ENCODE peak calls at places on chromosomes 12 and 14, in eight cellular contexts. One of them, this sample, is unnamed.

GRCh38 chr12:131221061-131221945 is 267.6 kb downstream of the ADGRD1 start:
- DNase-seq in HFF-Myc: no peak
- DNase-seq in brain microvascular endothelial cell: no peak
- DNase-seq in foreskin fibroblast: no peak
- DNase-seq in spleen: peak; percentile 71
- DNase-seq in A673: no peak
- DNase-seq in nephron progenitor cell: peak; percentile 32
- DNase-seq in kidney epithelial cell: no peak
- DNase-seq in this sample: no peak

GRCh38 chr12:102521662-102522277 is 41.4 kb upstream of the IGF1 start:
- DNase-seq in HFF-Myc: no peak
- DNase-seq in brain microvascular endothelial cell: no peak
- DNase-seq in foreskin fibroblast: no peak
- DNase-seq in spleen: no peak
- DNase-seq in A673: no peak
- DNase-seq in nephron progenitor cell: no peak
- DNase-seq in kidney epithelial cell: no peak
- DNase-seq in this sample: no peak

GRCh38 chr12:133156125-133156690 is 25.1 kb upstream of the ZNF268 start:
- DNase-seq in HFF-Myc: no peak
- DNase-seq in brain microvascular endothelial cell: no peak
- DNase-seq in foreskin fibroblast: no peak
- DNase-seq in spleen: no peak
- DNase-seq in A673: no peak
- DNase-seq in nephron progenitor cell: no peak
- DNase-seq in kidney epithelial cell: no peak
- DNase-seq in this sample: no peak

GRCh38 chr14:92719890-92720323 is 28.5 kb downstream of the LGMN start:
- DNase-seq in HFF-Myc: no peak
- DNase-seq in brain microvascular endothelial cell: peak; percentile 6
- DNase-seq in foreskin fibroblast: peak; percentile 42
- DNase-seq in spleen: no peak
- DNase-seq in A673: no peak
- DNase-seq in nephron progenitor cell: no peak
- DNase-seq in kidney epithelial cell: no peak
- DNase-seq in this sample: no peak

GRCh38 chr14:70934502-70935134 is 27.4 kb downstream of the PCNX1 start:
- DNase-seq in HFF-Myc: no peak
- DNase-seq in brain microvascular endothelial cell: no peak
- DNase-seq in foreskin fibroblast: peak; percentile 41
- DNase-seq in spleen: no peak
- DNase-seq in A673: peak; percentile 36
- DNase-seq in nephron progenitor cell: no peak
- DNase-seq in kidney epithelial cell: no peak
- DNase-seq in this sample: no peak

GRCh38 chr12:121233628-121234020 is 23.7 kb downstream of the P2RX4 start:
- DNase-seq in HFF-Myc: no peak
- DNase-seq in brain microvascular endothelial cell: no peak
- DNase-seq in foreskin fibroblast: no peak
- DNase-seq in spleen: no peak
- DNase-seq in A673: no peak
- DNase-seq in nephron progenitor cell: no peak
- DNase-seq in kidney epithelial cell: no peak
- DNase-seq in this sample: no peak

GRCh38 chr14:73339846-73340565 is 102.7 kb downstream of the PAPLN start:
- DNase-seq in HFF-Myc: no peak
- DNase-seq in brain microvascular endothelial cell: no peak
- DNase-seq in foreskin fibroblast: no peak
- DNase-seq in spleen: no peak
- DNase-seq in A673: no peak
- DNase-seq in nephron progenitor cell: no peak
- DNase-seq in kidney epithelial cell: no peak
- DNase-seq in this sample: no peak

GRCh38 chr14:102530828-102531478 is 21.4 kb upstream of the ANKRD9 start:
- DNase-seq in HFF-Myc: no peak
- DNase-seq in brain microvascular endothelial cell: no peak
- DNase-seq in foreskin fibroblast: peak; percentile 43
- DNase-seq in spleen: no peak
- DNase-seq in A673: peak; percentile 76
- DNase-seq in nephron progenitor cell: no peak
- DNase-seq in kidney epithelial cell: no peak
- DNase-seq in this sample: no peak

GRCh38 chr14:86166541-86166940 is 636.6 kb downstream of the FLRT2 start:
- DNase-seq in HFF-Myc: no peak
- DNase-seq in brain microvascular endothelial cell: no peak
- DNase-seq in foreskin fibroblast: no peak
- DNase-seq in spleen: no peak
- DNase-seq in A673: no peak
- DNase-seq in nephron progenitor cell: no peak
- DNase-seq in kidney epithelial cell: no peak
- DNase-seq in this sample: no peak

GRCh38 chr14:100221419-100222218 is 17.3 kb upstream of the YY1 start:
- DNase-seq in HFF-Myc: no peak
- DNase-seq in brain microvascular endothelial cell: peak; percentile 66
- DNase-seq in foreskin fibroblast: peak; percentile 81
- DNase-seq in spleen: peak; percentile 90
- DNase-seq in A673: peak; percentile 79
- DNase-seq in nephron progenitor cell: peak; percentile 48
- DNase-seq in kidney epithelial cell: no peak
- DNase-seq in this sample: peak; percentile 89

GRCh38 chr12:47838286-47838931 is 18.7 kb upstream of the HDAC7 start:
- DNase-seq in HFF-Myc: no peak
- DNase-seq in brain microvascular endothelial cell: peak; percentile 18
- DNase-seq in foreskin fibroblast: peak; percentile 77
- DNase-seq in spleen: no peak
- DNase-seq in A673: peak; percentile 70
- DNase-seq in nephron progenitor cell: peak; percentile 50
- DNase-seq in kidney epithelial cell: no peak
- DNase-seq in this sample: peak; percentile 64

GRCh38 chr12:95796225-95796981 is 5.8 kb upstream of the NTN4 start:
- DNase-seq in HFF-Myc: no peak
- DNase-seq in brain microvascular endothelial cell: no peak
- DNase-seq in foreskin fibroblast: peak; percentile 41
- DNase-seq in spleen: no peak
- DNase-seq in A673: no peak
- DNase-seq in nephron progenitor cell: no peak
- DNase-seq in kidney epithelial cell: no peak
- DNase-seq in this sample: no peak

GRCh38 chr12:95440401-95440800 is 33.6 kb upstream of the METAP2 start:
- DNase-seq in HFF-Myc: no peak
- DNase-seq in brain microvascular endothelial cell: peak; percentile 37
- DNase-seq in foreskin fibroblast: peak; percentile 31
- DNase-seq in spleen: no peak
- DNase-seq in A673: peak; percentile 37
- DNase-seq in nephron progenitor cell: no peak
- DNase-seq in kidney epithelial cell: no peak
- DNase-seq in this sample: no peak

GRCh38 chr12:27602516-27602915 is 78.5 kb downstream of the PPFIBP1 start:
- DNase-seq in HFF-Myc: no peak
- DNase-seq in brain microvascular endothelial cell: no peak
- DNase-seq in foreskin fibroblast: no peak
- DNase-seq in spleen: no peak
- DNase-seq in A673: no peak
- DNase-seq in nephron progenitor cell: no peak
- DNase-seq in kidney epithelial cell: no peak
- DNase-seq in this sample: no peak

GRCh38 chr12:622420-622819 is 40.8 kb downstream of the NINJ2 start:
- DNase-seq in HFF-Myc: no peak
- DNase-seq in brain microvascular endothelial cell: no peak
- DNase-seq in foreskin fibroblast: no peak
- DNase-seq in spleen: no peak
- DNase-seq in A673: no peak
- DNase-seq in nephron progenitor cell: no peak
- DNase-seq in kidney epithelial cell: no peak
- DNase-seq in this sample: peak; percentile 50

GRCh38 chr12:111792155-111792876 is 25.6 kb downstream of the ALDH2 start:
- DNase-seq in HFF-Myc: no peak
- DNase-seq in brain microvascular endothelial cell: peak; percentile 11
- DNase-seq in foreskin fibroblast: peak; percentile 49
- DNase-seq in spleen: no peak
- DNase-seq in A673: no peak
- DNase-seq in nephron progenitor cell: no peak
- DNase-seq in kidney epithelial cell: no peak
- DNase-seq in this sample: no peak

GRCh38 chr14:99571303-99571986 is 32.6 kb downstream of the CCDC85C start:
- DNase-seq in HFF-Myc: no peak
- DNase-seq in brain microvascular endothelial cell: no peak
- DNase-seq in foreskin fibroblast: no peak
- DNase-seq in spleen: no peak
- DNase-seq in A673: no peak
- DNase-seq in nephron progenitor cell: peak; percentile 52
- DNase-seq in kidney epithelial cell: no peak
- DNase-seq in this sample: no peak

GRCh38 chr12:115946867-115947695 is 330.4 kb downstream of the MED13L start:
- DNase-seq in HFF-Myc: no peak
- DNase-seq in brain microvascular endothelial cell: no peak
- DNase-seq in foreskin fibroblast: peak; percentile 29
- DNase-seq in spleen: no peak
- DNase-seq in A673: peak; percentile 23
- DNase-seq in nephron progenitor cell: no peak
- DNase-seq in kidney epithelial cell: no peak
- DNase-seq in this sample: peak; percentile 43

GRCh38 chr14:52974406-52974805 is 23.6 kb upstream of the FERMT2 start:
- DNase-seq in HFF-Myc: no peak
- DNase-seq in brain microvascular endothelial cell: no peak
- DNase-seq in foreskin fibroblast: peak; percentile 50
- DNase-seq in spleen: no peak
- DNase-seq in A673: no peak
- DNase-seq in nephron progenitor cell: no peak
- DNase-seq in kidney epithelial cell: no peak
- DNase-seq in this sample: no peak

GRCh38 chr12:14774944-14775651 is 28.2 kb downstream of the WBP11 start:
- DNase-seq in HFF-Myc: no peak
- DNase-seq in brain microvascular endothelial cell: peak; percentile 50
- DNase-seq in foreskin fibroblast: peak; percentile 81
- DNase-seq in spleen: peak; percentile 89
- DNase-seq in A673: peak; percentile 45
- DNase-seq in nephron progenitor cell: peak; percentile 55
- DNase-seq in kidney epithelial cell: no peak
- DNase-seq in this sample: peak; percentile 71

GRCh38 chr14:81018714-81019512 is 63.5 kb downstream of the TSHR start:
- DNase-seq in HFF-Myc: no peak
- DNase-seq in brain microvascular endothelial cell: no peak
- DNase-seq in foreskin fibroblast: no peak
- DNase-seq in spleen: no peak
- DNase-seq in A673: no peak
- DNase-seq in nephron progenitor cell: no peak
- DNase-seq in kidney epithelial cell: no peak
- DNase-seq in this sample: no peak

GRCh38 chr12:88650715-88651114 is 70.4 kb upstream of the KITLG start:
- DNase-seq in HFF-Myc: no peak
- DNase-seq in brain microvascular endothelial cell: peak; percentile 34
- DNase-seq in foreskin fibroblast: peak; percentile 87
- DNase-seq in spleen: no peak
- DNase-seq in A673: no peak
- DNase-seq in nephron progenitor cell: no peak
- DNase-seq in kidney epithelial cell: peak; percentile 9
- DNase-seq in this sample: no peak

GRCh38 chr12:63144556-63144955 is 6.4 kb downstream of the AVPR1A start:
- DNase-seq in HFF-Myc: no peak
- DNase-seq in brain microvascular endothelial cell: no peak
- DNase-seq in foreskin fibroblast: no peak
- DNase-seq in spleen: no peak
- DNase-seq in A673: no peak
- DNase-seq in nephron progenitor cell: no peak
- DNase-seq in kidney epithelial cell: no peak
- DNase-seq in this sample: no peak
- TF ChIP-seq CTCF in HFF-Myc: no peak
- TF ChIP-seq CTCF in brain microvascular endothelial cell: no peak
- TF ChIP-seq CTCF in foreskin fibroblast: no peak
- TF ChIP-seq CTCF in spleen: no peak
- TF ChIP-seq CTCF in A673: no peak
- TF ChIP-seq CTCF in nephron progenitor cell: no peak
- TF ChIP-seq CTCF in kidney epithelial cell: no peak
- TF ChIP-seq CTCF in this sample: no peak

DNA sequence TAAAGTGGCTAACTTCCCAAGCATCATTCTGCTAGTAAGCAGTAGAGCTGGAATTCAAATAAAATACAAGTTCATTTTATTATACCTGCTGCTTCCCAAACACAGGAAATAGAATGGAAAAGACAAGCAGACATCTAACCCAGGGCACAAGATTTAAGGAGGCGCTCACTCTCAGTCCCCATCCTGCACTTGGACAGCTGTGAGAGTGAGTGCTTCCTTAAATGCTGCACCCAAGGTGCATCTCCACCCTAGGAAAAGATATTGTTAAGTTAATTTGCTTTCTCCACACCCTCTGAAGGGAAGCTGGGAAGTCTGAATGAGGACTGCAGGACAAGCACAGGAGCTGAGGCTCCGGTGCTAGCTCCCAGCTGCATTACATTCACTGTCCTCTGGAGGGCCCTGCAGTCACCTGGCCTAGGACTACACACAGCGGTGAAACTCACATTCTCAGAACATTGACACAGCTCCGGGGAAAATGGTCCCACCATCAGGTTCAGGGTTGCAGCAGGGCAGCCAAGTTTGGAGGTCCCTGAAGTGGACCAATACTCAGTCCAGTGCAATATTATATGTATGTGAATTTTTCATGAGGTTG is 14.2 kb downstream of the HEBP1 start:
- DNase-seq in HFF-Myc: no peak
- DNase-seq in brain microvascular endothelial cell: peak; percentile 37
- DNase-seq in foreskin fibroblast: peak; percentile 57
- DNase-seq in spleen: no peak
- DNase-seq in A673: peak; percentile 50
- DNase-seq in nephron progenitor cell: peak; percentile 26
- DNase-seq in kidney epithelial cell: no peak
- DNase-seq in this sample: peak; percentile 44
- TF ChIP-seq CTCF in HFF-Myc: peak; percentile 61
- TF ChIP-seq CTCF in brain microvascular endothelial cell: peak; percentile 74
- TF ChIP-seq CTCF in foreskin fibroblast: peak; percentile 41
- TF ChIP-seq CTCF in spleen: no peak
- TF ChIP-seq CTCF in A673: peak; percentile 62
- TF ChIP-seq CTCF in nephron progenitor cell: peak; percentile 51
- TF ChIP-seq CTCF in kidney epithelial cell: peak; percentile 52
- TF ChIP-seq CTCF in this sample: peak; percentile 59

GRCh38 chr14:50109342-50109741 is 7.0 kb downstream of the VCPKMT start:
- DNase-seq in HFF-Myc: no peak
- DNase-seq in brain microvascular endothelial cell: peak; percentile 31
- DNase-seq in foreskin fibroblast: peak; percentile 44
- DNase-seq in spleen: no peak
- DNase-seq in A673: peak; percentile 40
- DNase-seq in nephron progenitor cell: no peak
- DNase-seq in kidney epithelial cell: no peak
- DNase-seq in this sample: no peak
- TF ChIP-seq CTCF in HFF-Myc: peak; percentile 31
- TF ChIP-seq CTCF in brain microvascular endothelial cell: peak; percentile 70
- TF ChIP-seq CTCF in foreskin fibroblast: peak; percentile 10
- TF ChIP-seq CTCF in spleen: no peak
- TF ChIP-seq CTCF in A673: peak; percentile 37
- TF ChIP-seq CTCF in nephron progenitor cell: peak; percentile 15
- TF ChIP-seq CTCF in kidney epithelial cell: peak; percentile 37
- TF ChIP-seq CTCF in this sample: peak; percentile 6

DNA sequence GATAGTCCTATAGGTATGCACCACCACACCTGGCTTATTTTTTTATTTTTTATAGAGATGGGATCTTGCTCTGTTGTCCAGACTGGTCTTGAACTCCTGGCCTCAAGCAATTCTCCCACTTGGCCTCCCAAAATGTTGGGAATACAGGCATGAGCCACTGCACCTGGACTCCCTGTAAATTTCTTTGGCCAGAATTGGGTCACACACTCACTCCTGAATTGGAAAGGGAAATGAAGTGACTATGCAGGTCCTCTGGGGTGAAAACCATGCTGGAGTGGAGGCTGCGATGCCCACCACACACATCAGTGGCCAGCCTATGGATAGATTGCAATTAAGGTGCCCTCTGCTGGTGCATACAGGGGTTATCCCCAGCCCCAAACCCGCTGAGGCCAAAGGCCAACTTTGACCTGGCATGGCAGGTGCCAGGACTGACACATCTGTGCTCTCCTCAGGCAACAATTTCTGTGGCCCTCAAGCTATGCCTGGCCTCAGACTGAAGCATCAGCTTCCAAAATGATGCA is 125.6 kb downstream of the SLC38A6 start:
- DNase-seq in HFF-Myc: no peak
- DNase-seq in brain microvascular endothelial cell: no peak
- DNase-seq in foreskin fibroblast: no peak
- DNase-seq in spleen: no peak
- DNase-seq in A673: no peak
- DNase-seq in nephron progenitor cell: no peak
- DNase-seq in kidney epithelial cell: no peak
- DNase-seq in this sample: peak; percentile 15
- TF ChIP-seq CTCF in HFF-Myc: peak; percentile 31
- TF ChIP-seq CTCF in brain microvascular endothelial cell: peak; percentile 36
- TF ChIP-seq CTCF in foreskin fibroblast: peak; percentile 9
- TF ChIP-seq CTCF in spleen: no peak
- TF ChIP-seq CTCF in A673: peak; percentile 48
- TF ChIP-seq CTCF in nephron progenitor cell: no peak
- TF ChIP-seq CTCF in kidney epithelial cell: peak; percentile 18
- TF ChIP-seq CTCF in this sample: peak; percentile 17

This sample was measured in NB4.